ENCODE peak calls at places on chromosomes 4 and X, in seven cellular contexts. E, D, Y, V, F, N and Z are unnamed samples.

GRCh38 chr4:54912155-54912554 is 213.2 kb downstream of the KDR start:
- DNase-seq in E (no peak), D (no peak), Y (no peak), V (no peak), F (no peak), N (no peak), Z (no peak)

GRCh38 chr4:175277816-175278215 is 359.7 kb downstream of the ADAM29 start:
- DNase-seq in E (no peak), D (no peak), Y (no peak), V (no peak), F (no peak), N (no peak), Z (no peak)

GRCh38 chr4:123250843-123251242 is 145.8 kb upstream of the SPRY1 start:
- DNase-seq in E (peak), D (peak), Y (no peak), V (no peak), F (peak), N (no peak), Z (peak)

GRCh38 chr4:95129708-95130343 is 372.1 kb downstream of the BMPR1B start:
- DNase-seq in E (peak), D (peak), Y (peak), V (peak), F (peak), N (no peak), Z (peak)

GRCh38 chr4:7767526-7767925 is 172.1 kb downstream of the AFAP1 start:
- DNase-seq in E (no peak), D (no peak), Y (no peak), V (no peak), F (no peak), N (no peak), Z (no peak)

GRCh38 chrX:72245461-72246089 is 6.7 kb upstream of the ERCC6L start:
- DNase-seq in E (peak), D (peak), Y (peak), V (peak), F (peak), N (peak), Z (peak)

GRCh38 chr4:85861064-85861767 is 386.3 kb downstream of the ARHGAP24 start:
- DNase-seq in E (no peak), D (no peak), Y (no peak), V (no peak), F (no peak), N (no peak), Z (no peak)

GRCh38 chr4:25088342-25088952 is 57.7 kb upstream of the LGI2 start:
- DNase-seq in E (peak), D (peak), Y (no peak), V (no peak), F (peak), N (no peak), Z (no peak)

GRCh38 chr4:87007345-87008181 is 72.8 kb downstream of the AFF1 start:
- DNase-seq in E (peak), D (no peak), Y (no peak), V (peak), F (peak), N (no peak), Z (no peak)

GRCh38 chrX:129316461-129316860 is 206.8 kb downstream of the SMARCA1 start:
- DNase-seq in E (no peak), D (no peak), Y (no peak), V (no peak), F (no peak), N (no peak), Z (no peak)

GRCh38 chrX:129323115-129323514 is 200.2 kb downstream of the SMARCA1 start:
- DNase-seq in E (no peak), D (no peak), Y (no peak), V (no peak), F (no peak), N (no peak), Z (no peak)

GRCh38 chrX:129318375-129318774 is 204.9 kb downstream of the SMARCA1 start:
- DNase-seq in E (peak), D (peak), Y (peak), V (no peak), F (no peak), N (peak), Z (no peak)
- TF ChIP-seq CTCF in E (peak), D (peak), Y (peak), V (no peak), F (no peak), N (peak), Z (no peak)

GRCh38 chrX:48918644-48919340 is at the start of gene PIM2:
- DNase-seq in E (peak), D (peak), Y (peak), V (peak), F (peak), N (peak), Z (peak)

GRCh38 chrX:48914593-48915493 is 3.4 kb upstream of the SLC35A2 start:
- DNase-seq in E (no peak), D (no peak), Y (no peak), V (no peak), F (no peak), N (no peak), Z (no peak)

GRCh38 chrX:48918303-48918643 is 551 bp downstream of the PIM2 start:
- DNase-seq in E (no peak), D (no peak), Y (no peak), V (no peak), F (no peak), N (no peak), Z (no peak)

GRCh38 chrX:48919360-48919821 is 567 bp upstream of the PIM2 start:
- DNase-seq in E (no peak), D (no peak), Y (no peak), V (no peak), F (no peak), N (no peak), Z (no peak)

DNA sequence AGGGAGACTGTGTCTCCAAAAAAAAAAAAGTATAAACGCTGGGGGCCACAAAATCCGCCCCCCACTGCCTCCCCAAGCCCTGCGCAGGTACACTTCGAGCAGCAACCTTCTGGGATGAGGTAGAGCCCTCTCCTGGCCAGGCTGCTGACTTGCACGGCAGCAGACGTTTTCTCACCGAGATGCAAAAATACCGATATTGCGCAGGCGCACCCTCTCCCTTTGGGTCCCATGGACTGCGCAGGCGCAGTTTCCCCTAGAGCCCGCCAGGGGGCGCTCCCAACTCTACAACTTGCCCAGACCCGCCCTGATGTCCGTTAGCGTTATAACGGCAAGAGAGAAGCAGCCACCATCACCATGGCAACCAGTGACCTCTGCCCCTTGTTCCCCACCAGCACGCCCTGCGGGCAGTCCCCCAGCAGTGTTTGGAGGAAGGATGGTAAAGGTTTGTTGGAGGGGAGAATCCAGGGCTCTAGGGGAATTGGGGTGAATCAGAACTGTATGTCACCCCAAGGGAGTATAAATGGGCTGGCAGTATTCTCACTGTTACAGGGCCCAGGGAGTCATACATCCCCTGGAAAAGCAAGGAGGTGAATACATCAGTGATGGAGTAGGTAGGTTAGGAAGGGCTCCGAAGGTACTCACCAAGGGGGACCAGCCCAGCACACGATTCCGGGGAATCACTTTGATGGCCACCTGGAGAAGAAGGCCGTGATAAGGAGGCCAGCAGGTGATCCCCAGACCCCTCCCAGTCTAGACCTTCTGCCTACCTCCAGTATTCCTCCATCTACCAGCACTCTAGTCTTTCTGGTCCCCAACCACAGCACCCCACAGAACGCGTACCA is 1.5 kb downstream of the PIM2 start:
- DNase-seq in E (peak), D (peak), Y (peak), V (peak), F (peak), N (peak), Z (peak)
- H3K4me3 ChIP-seq in E (peak), D (no peak), Y (peak), V (no peak), F (no peak), N (peak), Z (peak)

GRCh38 chr4:3783691-3784306 is 17.6 kb downstream of the ADRA2C start:
- DNase-seq in E (peak), D (no peak), Y (peak), V (no peak), F (no peak), N (no peak), Z (no peak)
- TF ChIP-seq CTCF in E (peak), D (peak), Y (peak), V (peak), F (no peak), N (peak), Z (peak)

GRCh38 chrX:13013353-13014110 is 30.9 kb downstream of the FAM9C start:
- DNase-seq in E (no peak), D (peak), Y (no peak), V (no peak), F (peak), N (no peak), Z (no peak)
- H3K4me3 ChIP-seq in E (no peak), D (no peak), Y (no peak), V (no peak), F (no peak), N (no peak), Z (no peak)

DNA sequence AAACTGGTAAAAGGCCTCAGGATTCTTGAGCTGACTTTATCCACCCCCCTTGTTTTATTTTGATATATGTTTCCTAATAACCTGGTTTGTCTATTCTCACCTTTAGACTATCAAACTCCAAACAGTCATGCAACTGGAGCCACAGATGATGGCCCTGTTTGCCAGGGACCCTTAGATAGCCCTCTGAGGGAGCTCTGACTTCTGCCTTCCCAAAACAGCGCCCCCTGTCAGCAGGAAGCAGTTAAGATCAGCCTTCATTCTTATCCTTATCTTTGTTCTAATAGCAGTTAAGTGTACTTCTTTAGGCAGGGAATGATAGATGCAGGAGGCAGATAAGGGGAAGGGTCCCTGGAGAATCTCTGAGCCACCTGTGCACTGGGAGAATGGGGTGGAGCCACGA is 27.5 kb upstream of the CXCL13 start:
- DNase-seq in E (no peak), D (no peak), Y (no peak), V (no peak), F (no peak), N (no peak), Z (no peak)
- TF ChIP-seq CTCF in E (peak), D (no peak), Y (no peak), V (no peak), F (no peak), N (no peak), Z (no peak)

DNA sequence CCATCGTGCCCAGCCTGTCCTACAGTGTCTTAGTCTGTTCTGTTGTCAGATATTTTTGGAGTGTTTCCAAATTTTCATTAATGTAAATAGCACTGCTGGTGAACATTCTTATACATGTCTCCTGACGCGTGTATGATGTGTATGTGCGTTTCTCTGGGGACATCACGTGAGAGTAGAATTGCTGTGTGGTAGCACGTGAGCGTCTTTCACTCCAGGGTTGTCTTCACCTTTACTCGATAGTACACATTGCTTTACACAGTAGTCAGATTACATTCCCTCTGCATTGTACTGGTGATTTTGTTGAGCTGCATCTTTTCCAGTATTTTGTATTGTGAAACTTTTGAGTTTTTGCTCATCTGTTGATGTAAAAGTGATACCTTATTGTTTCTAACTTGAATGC is 60.0 kb downstream of the ARHGAP10 start:
- DNase-seq in E (no peak), D (no peak), Y (no peak), V (no peak), F (no peak), N (no peak), Z (no peak)
- H3K4me3 ChIP-seq in E (no peak), D (no peak), Y (no peak), V (no peak), F (no peak), N (no peak), Z (no peak)

GRCh38 chrX:131746491-131746968 is 202.7 kb downstream of the OR13H1 start:
- DNase-seq in E (peak), D (no peak), Y (peak), V (no peak), F (peak), N (no peak), Z (peak)
- TF ChIP-seq CTCF in E (peak), D (no peak), Y (peak), V (peak), F (peak), N (no peak), Z (no peak)